ENCODE peak calls at places on chromosomes 16 and 17, in five cellular contexts. A, V, Q, K and C are unnamed samples.

GRCh38 chr17:41301916-41302901 is at the start of gene KRTAP29-1:
- DNase-seq in A (no peak), V (no peak), Q (no peak), K (no peak), C (no peak)

GRCh38 chr17:49358638-49359247 is 3.3 kb downstream of the ZNF652 start:
- DNase-seq in A (no peak), V (no peak), Q (no peak), K (no peak), C (no peak)

GRCh38 chr16:3058173-3059030 is 7.0 kb upstream of the IL32 start:
- DNase-seq in A (no peak), V (peak), Q (peak), K (peak), C (peak)

GRCh38 chr17:69525920-69526841 is 111.7 kb downstream of the MAP2K6 start:
- DNase-seq in A (no peak), V (peak), Q (peak), K (peak), C (peak)

GRCh38 chr16:50274771-50275415 is 8.5 kb downstream of the ADCY7 start:
- DNase-seq in A (no peak), V (no peak), Q (no peak), K (no peak), C (no peak)

GRCh38 chr16:72123426-72123825 is 29.8 kb downstream of the DHX38 start:
- DNase-seq in A (no peak), V (no peak), Q (no peak), K (no peak), C (no peak)

GRCh38 chr17:42866216-42866615 is 15.2 kb downstream of the AOC3 start:
- DNase-seq in A (no peak), V (no peak), Q (no peak), K (no peak), C (no peak)

GRCh38 chr17:74211929-74212261 is 1.5 kb upstream of the TTYH2 start:
- DNase-seq in A (no peak), V (no peak), Q (no peak), K (no peak), C (no peak)

GRCh38 chr16:30183961-30184429 is 593 bp downstream of the CORO1A start:
- DNase-seq in A (peak), V (no peak), Q (no peak), K (no peak), C (no peak)

GRCh38 chr16:51465026-51465425 is 314.0 kb upstream of the SALL1 start:
- DNase-seq in A (no peak), V (peak), Q (no peak), K (no peak), C (peak)

GRCh38 chr16:86660623-86661022 is 82.3 kb downstream of the FOXL1 start:
- DNase-seq in A (no peak), V (no peak), Q (no peak), K (no peak), C (no peak)

GRCh38 chr17:35630530-35631148 is 43.5 kb downstream of the AP2B1 start:
- DNase-seq in A (no peak), V (peak), Q (no peak), K (no peak), C (peak)

GRCh38 chr17:15309793-15310192 is 31.6 kb downstream of the TEKT3 start:
- DNase-seq in A (no peak), V (no peak), Q (no peak), K (no peak), C (no peak)

GRCh38 chr17:77318491-77319210 is 177.9 kb downstream of the SEC14L1 start:
- DNase-seq in A (no peak), V (peak), Q (no peak), K (no peak), C (peak)

GRCh38 chr17:65797809-65798208 is 236.4 kb upstream of the AXIN2 start:
- DNase-seq in A (no peak), V (no peak), Q (peak), K (no peak), C (no peak)